ENCODE peak calls at places on chromosome 15, in seven cellular contexts. One of them, this sample, is unnamed.

GRCh38 chr15:25245801-25246622 is 192.8 kb downstream of the UBE3A start:
- DNase-seq in sigmoid colon: peak
- DNase-seq in transverse colon: peak
- DNase-seq in K562: no peak
- DNase-seq in A549: no peak
- DNase-seq in stomach: no peak
- DNase-seq in ovary: no peak
- DNase-seq in this sample: no peak

GRCh38 chr15:66881173-66881905 is 179.3 kb downstream of the SMAD6 start:
- DNase-seq in K562: no peak
- DNase-seq in A549: no peak
- DNase-seq in ovary: no peak
- DNase-seq in sigmoid colon: peak
- DNase-seq in stomach: no peak
- DNase-seq in transverse colon: no peak
- DNase-seq in this sample: no peak

GRCh38 chr15:56931674-56932507 is 13.4 kb downstream of the TCF12 start:
- DNase-seq in K562: no peak
- DNase-seq in stomach: no peak
- DNase-seq in sigmoid colon: no peak
- DNase-seq in transverse colon: no peak
- DNase-seq in ovary: no peak
- DNase-seq in A549: no peak
- DNase-seq in this sample: no peak

GRCh38 chr15:85615930-85616329 is 178.8 kb downstream of the KLHL25 start:
- DNase-seq in transverse colon: no peak
- DNase-seq in stomach: no peak
- DNase-seq in sigmoid colon: no peak
- DNase-seq in A549: peak
- DNase-seq in K562: peak
- DNase-seq in ovary: peak
- DNase-seq in this sample: no peak

GRCh38 chr15:81160312-81161214 is 26.5 kb downstream of the CFAP161 start:
- DNase-seq in ovary: peak
- DNase-seq in A549: no peak
- DNase-seq in transverse colon: peak
- DNase-seq in K562: no peak
- DNase-seq in sigmoid colon: peak
- DNase-seq in stomach: no peak
- DNase-seq in this sample: peak

GRCh38 chr15:62958528-62958927 is 84.0 kb upstream of the TPM1 start:
- DNase-seq in A549: no peak
- DNase-seq in ovary: no peak
- DNase-seq in K562: no peak
- DNase-seq in transverse colon: no peak
- DNase-seq in sigmoid colon: peak
- DNase-seq in stomach: peak
- DNase-seq in this sample: no peak

GRCh38 chr15:28023933-28024888 is 74.9 kb downstream of the OCA2 start:
- DNase-seq in transverse colon: no peak
- DNase-seq in K562: no peak
- DNase-seq in ovary: no peak
- DNase-seq in A549: no peak
- DNase-seq in stomach: no peak
- DNase-seq in sigmoid colon: no peak
- DNase-seq in this sample: no peak

GRCh38 chr15:72365844-72366243 is 10.0 kb downstream of the HEXA start:
- DNase-seq in K562: no peak
- DNase-seq in sigmoid colon: no peak
- DNase-seq in A549: no peak
- DNase-seq in transverse colon: peak
- DNase-seq in ovary: no peak
- DNase-seq in stomach: no peak
- DNase-seq in this sample: no peak

GRCh38 chr15:63522143-63522531 is 17.7 kb downstream of the USP3 start:
- DNase-seq in stomach: no peak
- DNase-seq in K562: no peak
- DNase-seq in transverse colon: no peak
- DNase-seq in sigmoid colon: no peak
- DNase-seq in ovary: no peak
- DNase-seq in A549: no peak
- DNase-seq in this sample: no peak

GRCh38 chr15:88518903-88519302 is 27.6 kb downstream of the DET1 start:
- DNase-seq in A549: no peak
- DNase-seq in sigmoid colon: no peak
- DNase-seq in K562: no peak
- DNase-seq in ovary: no peak
- DNase-seq in transverse colon: no peak
- DNase-seq in stomach: no peak
- DNase-seq in this sample: no peak

GRCh38 chr15:85095566-85095965 is 113.9 kb downstream of the PDE8A start:
- DNase-seq in ovary: no peak
- DNase-seq in transverse colon: no peak
- DNase-seq in stomach: no peak
- DNase-seq in K562: no peak
- DNase-seq in sigmoid colon: no peak
- DNase-seq in A549: no peak
- DNase-seq in this sample: no peak

GRCh38 chr15:88256261-88257230 is at the start of gene NTRK3:
- DNase-seq in A549: no peak
- DNase-seq in stomach: no peak
- DNase-seq in ovary: no peak
- DNase-seq in K562: no peak
- DNase-seq in transverse colon: no peak
- DNase-seq in sigmoid colon: no peak
- DNase-seq in this sample: no peak

GRCh38 chr15:26882616-26883365 is 15.9 kb downstream of the GABRA5 start:
- DNase-seq in K562: peak
- DNase-seq in sigmoid colon: no peak
- DNase-seq in stomach: no peak
- DNase-seq in transverse colon: no peak
- DNase-seq in A549: no peak
- DNase-seq in ovary: no peak
- DNase-seq in this sample: no peak

GRCh38 chr15:52499506-52499905 is 29.2 kb downstream of the MYO5A start:
- DNase-seq in K562: no peak
- DNase-seq in ovary: no peak
- DNase-seq in stomach: no peak
- DNase-seq in A549: no peak
- DNase-seq in transverse colon: no peak
- DNase-seq in sigmoid colon: no peak
- DNase-seq in this sample: no peak

GRCh38 chr15:48175126-48175525 is 3.0 kb downstream of the MYEF2 start:
- DNase-seq in ovary: no peak
- DNase-seq in stomach: no peak
- DNase-seq in A549: no peak
- DNase-seq in sigmoid colon: no peak
- DNase-seq in transverse colon: no peak
- DNase-seq in K562: no peak
- DNase-seq in this sample: no peak

GRCh38 chr15:52349062-52349700 is 53.6 kb upstream of the MYO5C start:
- DNase-seq in stomach: no peak
- DNase-seq in transverse colon: no peak
- DNase-seq in sigmoid colon: no peak
- DNase-seq in ovary: no peak
- DNase-seq in K562: no peak
- DNase-seq in A549: no peak
- DNase-seq in this sample: no peak

GRCh38 chr15:69305933-69306568 is 7.3 kb downstream of the PAQR5 start:
- DNase-seq in K562: no peak
- DNase-seq in ovary: no peak
- DNase-seq in A549: peak
- DNase-seq in sigmoid colon: no peak
- DNase-seq in stomach: no peak
- DNase-seq in transverse colon: no peak
- DNase-seq in this sample: no peak

DNA sequence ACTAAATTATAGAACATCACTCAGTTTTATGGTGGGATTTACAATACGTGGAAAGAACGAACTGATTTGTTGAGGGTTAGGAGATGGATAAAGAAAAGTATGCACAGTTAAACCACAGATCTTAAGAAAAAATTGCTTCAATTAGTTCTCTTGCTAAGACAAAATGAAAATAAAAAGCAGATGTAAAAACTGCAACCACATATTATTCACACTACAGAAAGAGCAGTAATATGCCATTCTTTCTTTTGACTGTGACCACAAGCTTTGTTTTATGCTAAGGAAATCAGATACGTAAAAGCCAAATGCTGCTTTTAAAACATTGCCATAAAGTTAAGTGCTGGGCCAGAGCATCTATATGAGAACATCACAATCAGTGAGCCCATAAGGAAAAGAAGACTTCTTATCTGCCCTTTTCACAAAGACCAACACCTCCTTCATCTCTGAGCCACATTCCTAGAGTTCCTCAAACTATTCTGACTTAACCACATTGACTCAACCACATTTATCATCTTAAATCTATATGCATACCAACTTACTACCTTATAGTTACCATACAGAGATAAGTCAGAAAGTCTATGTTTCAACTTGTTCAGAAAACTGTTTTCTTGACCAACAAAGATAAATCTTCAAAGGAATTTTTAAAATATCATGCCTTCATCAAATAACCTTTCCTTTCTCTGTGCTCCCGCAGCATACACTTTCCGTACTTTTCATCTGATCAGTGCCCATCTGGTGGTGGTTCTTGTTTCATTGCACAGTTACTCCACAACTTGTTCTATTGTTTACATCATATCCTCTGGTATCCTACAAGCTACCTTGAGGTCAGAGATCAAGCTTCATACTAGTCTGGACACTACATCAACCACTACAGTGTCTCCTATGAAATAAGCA is 61.7 kb downstream of the FSIP1 start:
- DNase-seq in K562: no peak
- DNase-seq in A549: no peak
- DNase-seq in stomach: no peak
- DNase-seq in ovary: no peak
- DNase-seq in transverse colon: no peak
- DNase-seq in sigmoid colon: no peak
- DNase-seq in this sample: no peak
- H3K27ac ChIP-seq in K562: no peak
- H3K27ac ChIP-seq in A549: no peak
- H3K27ac ChIP-seq in stomach: no peak
- H3K27ac ChIP-seq in ovary: no peak
- H3K27ac ChIP-seq in transverse colon: no peak
- H3K27ac ChIP-seq in sigmoid colon: no peak
- H3K27ac ChIP-seq in this sample: no peak

DNA sequence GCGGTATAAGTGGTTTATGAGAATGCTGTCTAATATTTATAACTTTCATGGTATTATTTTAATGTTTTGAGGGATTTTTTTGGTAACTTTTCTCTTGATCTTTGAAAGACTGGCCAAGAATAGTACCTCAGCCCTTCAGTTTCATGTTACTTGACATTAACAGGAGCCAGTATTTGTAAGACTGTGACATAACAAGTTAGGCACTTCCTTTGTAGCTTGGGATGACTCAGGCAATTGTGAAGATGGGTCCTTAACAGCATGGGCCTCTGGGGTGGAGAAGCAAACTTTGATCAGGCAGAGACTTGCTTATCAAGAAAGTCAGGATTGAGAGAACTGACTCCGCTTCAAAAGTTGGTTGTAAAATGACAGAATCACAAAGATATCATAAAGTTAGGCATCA is 9.5 kb downstream of the LRRC49 start:
- DNase-seq in ovary: no peak
- DNase-seq in sigmoid colon: no peak
- DNase-seq in stomach: no peak
- DNase-seq in transverse colon: peak
- DNase-seq in K562: no peak
- DNase-seq in A549: no peak
- DNase-seq in this sample: no peak
- TF ChIP-seq EP300 in ovary: no peak
- TF ChIP-seq EP300 in sigmoid colon: no peak
- TF ChIP-seq EP300 in stomach: no peak
- TF ChIP-seq EP300 in transverse colon: no peak
- TF ChIP-seq EP300 in K562: no peak
- TF ChIP-seq EP300 in A549: no peak
- TF ChIP-seq EP300 in this sample: no peak

DNA sequence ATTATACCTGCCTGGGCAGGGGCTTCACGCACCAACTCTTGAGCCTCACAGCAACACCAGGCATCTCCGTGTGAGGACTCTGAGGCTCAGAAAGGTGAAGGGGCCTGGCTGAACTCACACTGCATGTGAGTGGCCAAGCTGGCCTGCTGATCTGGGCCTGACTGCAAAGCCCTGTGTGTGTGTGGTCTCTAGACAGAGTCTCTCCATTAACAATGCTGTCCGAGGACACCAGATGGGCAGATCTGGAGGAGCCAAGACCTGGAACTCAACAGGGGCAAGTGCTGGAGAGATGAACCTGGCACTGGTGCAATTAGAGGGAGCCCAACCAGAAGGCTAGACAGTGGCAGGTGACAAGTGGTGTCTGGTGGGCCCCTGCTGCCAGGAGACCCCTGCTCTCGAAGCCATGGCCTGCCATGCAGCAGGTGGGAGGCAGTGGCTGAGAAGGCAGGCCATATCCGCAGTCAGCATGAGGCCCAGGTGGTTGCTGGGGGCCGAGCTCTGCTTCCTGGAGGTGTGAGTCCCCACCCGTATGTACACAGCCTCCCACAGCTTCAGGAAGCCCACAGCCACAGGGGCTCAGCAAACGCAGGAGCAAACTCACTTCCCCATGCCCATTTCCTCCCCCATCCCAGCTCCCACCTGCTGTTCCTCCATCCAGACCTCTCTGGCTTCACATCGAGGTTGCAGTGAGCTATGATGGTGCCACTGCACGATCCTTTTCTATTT is 39.0 kb downstream of the CYP11A1 start:
- DNase-seq in transverse colon: no peak
- DNase-seq in sigmoid colon: no peak
- DNase-seq in A549: no peak
- DNase-seq in stomach: no peak
- DNase-seq in ovary: no peak
- DNase-seq in K562: no peak
- DNase-seq in this sample: no peak
- H3K27ac ChIP-seq in transverse colon: no peak
- H3K27ac ChIP-seq in sigmoid colon: no peak
- H3K27ac ChIP-seq in A549: no peak
- H3K27ac ChIP-seq in stomach: no peak
- H3K27ac ChIP-seq in ovary: peak
- H3K27ac ChIP-seq in K562: no peak
- H3K27ac ChIP-seq in this sample: no peak

DNA sequence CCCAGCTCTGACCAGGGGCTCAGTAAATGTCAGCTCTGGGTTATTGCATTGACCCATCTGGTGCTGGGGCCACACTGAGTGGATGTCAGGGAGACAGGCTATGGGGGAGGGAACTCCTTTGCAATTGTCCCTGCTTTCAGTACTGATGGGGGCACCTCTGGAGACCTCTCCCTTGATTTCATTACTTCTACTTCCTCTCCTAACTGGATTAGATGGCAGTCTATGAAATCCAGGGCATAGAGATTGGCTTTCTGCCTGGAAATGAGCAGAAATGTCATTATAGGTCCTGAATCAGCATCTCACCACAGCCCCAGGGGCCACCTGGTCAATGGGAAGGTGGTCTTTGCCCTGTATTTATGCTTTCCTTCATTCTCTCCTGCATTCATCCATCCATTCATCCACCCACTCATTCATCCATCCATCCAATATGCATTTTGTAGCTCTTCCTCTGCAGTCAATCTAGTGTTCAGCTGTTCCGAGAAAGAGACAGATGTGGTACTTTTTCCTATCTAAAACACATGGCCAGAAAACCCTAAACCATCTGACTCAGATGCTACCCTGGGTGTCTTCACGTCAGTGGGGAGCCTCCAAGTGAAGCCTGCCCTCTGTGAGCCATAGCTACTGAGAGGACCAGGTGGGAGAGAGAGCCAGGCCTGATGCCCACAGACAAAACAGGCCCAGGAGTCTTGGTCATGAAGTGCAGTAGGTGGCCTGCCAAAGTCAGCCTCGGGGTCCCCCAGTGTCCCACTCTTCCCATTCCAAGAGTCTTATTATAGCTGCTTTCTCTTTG is 57.1 kb downstream of the CCDC33 start:
- DNase-seq in sigmoid colon: no peak
- DNase-seq in stomach: no peak
- DNase-seq in transverse colon: no peak
- DNase-seq in ovary: no peak
- DNase-seq in A549: no peak
- DNase-seq in K562: no peak
- DNase-seq in this sample: no peak
- TF ChIP-seq EP300 in sigmoid colon: no peak
- TF ChIP-seq EP300 in stomach: no peak
- TF ChIP-seq EP300 in transverse colon: no peak
- TF ChIP-seq EP300 in ovary: no peak
- TF ChIP-seq EP300 in A549: no peak
- TF ChIP-seq EP300 in K562: no peak
- TF ChIP-seq EP300 in this sample: no peak